ENCODE peak calls at places on chromosomes 7 and 10, in six cellular contexts. D is Kasumi-1, C is EL, T is SK-MEL-5, K is NAMALWA, Y is heart left ventricle. Q is an unnamed sample.

GRCh38 chr7:31129067-31129466 is 77.0 kb downstream of the ADCYAP1R1 start:
- DNase-seq in T (peak), Y (no peak), D (no peak), C (no peak), K (no peak), Q (no peak)

GRCh38 chr10:17607603-17608332 is 9.4 kb downstream of the HACD1 start:
- DNase-seq in Y (no peak), K (peak), D (peak), T (peak), C (peak), Q (no peak)

GRCh38 chr10:8049151-8049873 is 5.2 kb upstream of the GATA3 start:
- DNase-seq in C (no peak), K (no peak), D (no peak), Y (no peak), T (no peak), Q (no peak)

GRCh38 chr10:133421336-133422222 is 2.8 kb downstream of the SPRN start:
- DNase-seq in K (no peak), Y (no peak), C (no peak), T (no peak), D (no peak), Q (no peak)

GRCh38 chr7:134757938-134758337 is 21.5 kb upstream of the CALD1 start:
- DNase-seq in C (no peak), Y (no peak), D (no peak), K (no peak), T (no peak), Q (no peak)

GRCh38 chr10:35257057-35257983 is 79.0 kb upstream of the CCNY start:
- DNase-seq in Y (no peak), T (no peak), D (no peak), C (no peak), K (no peak), Q (no peak)

GRCh38 chr10:60827791-60828488 is 49.7 kb downstream of the CDK1 start:
- DNase-seq in T (no peak), K (no peak), C (peak), D (peak), Y (no peak), Q (no peak)

GRCh38 chr10:48444266-48444665 is 137.8 kb downstream of the MAPK8 start:
- DNase-seq in D (peak), C (peak), Y (no peak), K (peak), T (peak), Q (no peak)

GRCh38 chr10:7362451-7362850 is 48.4 kb downstream of the SFMBT2 start:
- DNase-seq in T (no peak), C (no peak), K (no peak), Y (no peak), D (no peak), Q (no peak)

GRCh38 chr10:46030091-46030937 is at the start of gene NCOA4:
- DNase-seq in Y (peak), K (peak), D (peak), T (peak), C (peak), Q (peak)

GRCh38 chr10:3339531-3339950 is 167.0 kb upstream of the PITRM1 start:
- DNase-seq in C (peak), Y (no peak), D (peak), T (no peak), K (no peak), Q (no peak)

GRCh38 chr7:71343039-71343438 is 211.1 kb downstream of the GALNT17 start:
- DNase-seq in C (no peak), K (no peak), Y (no peak), D (no peak), T (no peak), Q (no peak)

GRCh38 chr7:150332852-150333635 is 8.4 kb downstream of the RARRES2 start:
- DNase-seq in D (no peak), Y (no peak), T (no peak), K (no peak), C (no peak), Q (no peak)

GRCh38 chr7:81641873-81642272 is 128.0 kb downstream of the HGF start:
- DNase-seq in T (no peak), C (no peak), K (no peak), Y (no peak), D (no peak), Q (no peak)

Q was measured in right cardiac atrium.